ENCODE peak calls at places on chromosomes 3 and 15, in nine cellular contexts. F is neural progenitor cell; Y is small intestine; G is CD8-positive, alpha-beta memory T cell; Z is body of pancreas; T is IMR-90; P is OCI-LY7; A is ovary; R is sigmoid colon. N is an unnamed sample. For H3K36me3 and H3K4me1, the result is how much of the 10 kb centered on the place peaks cover.

GRCh38 chr3:53794597-53794996 is 51.6 kb downstream of the CHDH start:
- DNase-seq in F (no peak), Y (no peak), G (no peak), Z (no peak), T (peak), P (no peak), A (no peak), R (no peak), N (no peak)

GRCh38 chr15:52080031-52080430 is 32.5 kb downstream of the BCL2L10 start:
- DNase-seq in F (no peak), Y (no peak), G (no peak), Z (no peak), T (no peak), P (no peak), A (no peak), R (no peak), N (no peak)

GRCh38 chr3:67640023-67640660 is 14.3 kb downstream of the SUCLG2 start:
- DNase-seq in F (no peak), Y (no peak), G (no peak), Z (no peak), T (peak), P (no peak), A (no peak), R (no peak), N (no peak)

GRCh38 chr3:150059729-150060128 is 89.0 kb upstream of the PFN2 start:
- DNase-seq in F (no peak), Y (no peak), G (no peak), Z (no peak), T (no peak), P (no peak), A (no peak), R (no peak), N (no peak)

GRCh38 chr3:127170794-127171193 is 22.1 kb upstream of the PRR23E start:
- DNase-seq in F (peak), Y (no peak), G (no peak), Z (no peak), T (peak), P (no peak), A (no peak), R (no peak), N (no peak)

GRCh38 chr15:37220949-37221670 is 120.8 kb upstream of the MEIS2 start:
- DNase-seq in F (no peak), Y (no peak), G (no peak), Z (no peak), T (no peak), P (no peak), A (no peak), R (no peak), N (no peak)

GRCh38 chr3:12316721-12317351 is 28.0 kb downstream of the PPARG start:
- DNase-seq in F (no peak), Y (peak), G (no peak), Z (no peak), T (no peak), P (no peak), A (no peak), R (no peak), N (no peak)

GRCh38 chr3:12049675-12050074 is 45.5 kb downstream of the SYN2 start:
- DNase-seq in F (peak), Y (no peak), G (no peak), Z (no peak), T (peak), P (no peak), A (no peak), R (no peak), N (no peak)

GRCh38 chr3:112818289-112818688 is 28.4 kb downstream of the CD200R1L start:
- DNase-seq in F (no peak), Y (no peak), G (no peak), Z (no peak), T (peak), P (no peak), A (no peak), R (no peak), N (no peak)

GRCh38 chr3:198093082-198093679 is 133.2 kb downstream of the LMLN start:
- DNase-seq in F (no peak), Y (no peak), G (no peak), Z (no peak), T (no peak), P (no peak), A (no peak), R (no peak), N (no peak)

GRCh38 chr3:24640330-24640877 is 145.8 kb upstream of the THRB start:
- DNase-seq in F (peak), Y (peak), G (no peak), Z (peak), T (no peak), P (no peak), A (no peak), R (no peak), N (no peak)

GRCh38 chr15:66845266-66845785 is 143.3 kb downstream of the SMAD6 start:
- DNase-seq in F (no peak), Y (no peak), G (no peak), Z (no peak), T (no peak), P (no peak), A (no peak), R (peak), N (no peak)

GRCh38 chr3:176513604-176514003 is 683.7 kb downstream of the TBL1XR1 start:
- DNase-seq in F (peak), Y (no peak), G (no peak), Z (no peak), T (no peak), P (peak), A (no peak), R (no peak), N (no peak)

GRCh38 chr3:71109241-71109976 is 474.1 kb downstream of the FOXP1 start:
- DNase-seq in F (no peak), Y (no peak), G (no peak), Z (no peak), T (peak), P (no peak), A (no peak), R (no peak), N (no peak)

GRCh38 chr3:146156060-146156459 is 4.9 kb downstream of the PLOD2 start:
- DNase-seq in F (no peak), Y (no peak), G (no peak), Z (no peak), T (no peak), P (no peak), A (peak), R (no peak), N (no peak)

GRCh38 chr15:26729581-26729980 is 43.3 kb downstream of the GABRB3 start:
- DNase-seq in F (no peak), Y (no peak), G (no peak), Z (no peak), T (no peak), P (no peak), A (no peak), R (no peak), N (no peak)

GRCh38 chr3:43872301-43872700 is 181.6 kb downstream of the ABHD5 start:
- DNase-seq in F (no peak), Y (no peak), G (no peak), Z (no peak), T (peak), P (no peak), A (no peak), R (no peak), N (no peak)

GRCh38 chr3:127822836-127823589 is 698 bp upstream of the MGLL start:
- DNase-seq in F (peak), Y (peak), G (no peak), Z (peak), T (peak), P (no peak), A (peak), R (peak), N (peak)

GRCh38 chr3:159904455-159904854 is 84.2 kb upstream of the IL12A start:
- DNase-seq in F (no peak), Y (no peak), G (no peak), Z (no peak), T (no peak), P (no peak), A (no peak), R (no peak), N (no peak)

GRCh38 chr15:94266000-94266399 is 34.6 kb downstream of the MCTP2 start:
- DNase-seq in F (no peak), Y (no peak), G (no peak), Z (no peak), T (peak), P (no peak), A (no peak), R (no peak), N (no peak)

DNA sequence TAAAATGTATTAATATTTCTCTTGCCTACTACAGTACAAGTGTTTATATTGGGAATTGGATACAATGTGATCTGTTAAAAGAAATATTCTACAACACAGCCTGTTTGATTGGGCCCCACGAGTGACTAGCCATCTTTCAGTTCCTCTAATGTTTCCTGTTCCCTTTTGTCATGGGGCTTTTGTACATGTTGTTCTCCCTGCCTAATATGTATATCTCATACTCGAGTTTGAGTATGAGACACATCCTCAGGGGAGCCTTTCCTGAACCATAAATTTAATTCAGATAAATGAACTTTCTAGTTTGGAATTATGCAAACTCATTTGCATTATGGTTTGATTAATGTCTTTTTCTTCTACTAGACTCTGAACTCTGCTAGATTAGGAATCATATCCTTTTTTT is 65.5 kb downstream of the MEF2A start:
- DNase-seq in F (no peak), Y (peak), G (no peak), Z (no peak), T (no peak), P (peak), A (no peak), R (no peak), N (no peak)
- H3K36me3 ChIP-seq in F (under half), Y (under half), G (under half), Z (under half), T (under half), P (under half), A (under half), R (under half), N (under half)

DNA sequence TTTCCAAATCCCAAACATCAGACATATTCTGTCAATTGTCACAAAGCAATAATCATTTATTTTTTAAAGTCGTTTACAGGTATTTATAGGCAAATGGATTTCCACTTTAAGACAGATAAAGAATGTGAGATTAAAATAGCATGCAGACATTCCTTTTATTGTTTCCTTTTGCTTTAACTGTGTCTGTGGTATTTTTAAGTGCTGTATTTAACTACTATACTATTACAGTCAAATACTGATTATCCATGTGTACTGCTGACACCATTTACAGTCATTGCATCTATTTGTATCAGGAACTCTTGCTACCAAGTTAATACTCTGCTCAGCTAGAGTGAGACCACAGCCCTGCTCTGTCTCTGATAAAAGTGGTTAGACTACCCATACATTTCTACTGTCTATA is 12.8 kb upstream of the CEP152 start:
- DNase-seq in F (no peak), Y (no peak), G (no peak), Z (no peak), T (no peak), P (no peak), A (no peak), R (no peak), N (no peak)
- H3K4me3 ChIP-seq in F (no peak), Y (no peak), G (no peak), Z (no peak), T (no peak), P (no peak), A (no peak), R (no peak), N (no peak)

GRCh38 chr3:20049275-20049674 is 9.0 kb downstream of the KAT2B start:
- DNase-seq in F (no peak), Y (no peak), G (no peak), Z (no peak), T (no peak), P (peak), A (no peak), R (no peak), N (no peak)
- H3K4me1 ChIP-seq in F (under half), Y (under half), G (under half), Z (under half), T (under half), P (half or more), A (under half), R (under half), N (under half)

DNA sequence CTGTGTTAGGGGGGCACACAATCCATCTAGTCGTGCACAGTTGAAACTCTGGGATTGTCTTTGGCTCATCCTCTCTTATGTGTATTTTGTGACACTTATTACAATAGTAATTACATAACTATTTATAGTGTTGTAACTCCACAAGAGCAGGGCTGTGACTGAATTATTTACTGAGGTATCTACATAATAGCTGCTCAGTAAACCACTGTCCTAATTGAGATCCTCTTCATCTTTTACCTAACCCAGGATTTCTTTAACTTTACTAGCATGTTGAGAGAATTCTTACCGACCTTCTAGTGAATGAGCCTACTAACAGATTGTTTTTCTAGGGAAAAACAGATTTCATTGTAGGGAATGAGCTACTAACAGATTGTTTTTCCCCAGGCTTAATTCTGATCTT is 11.1 kb downstream of the KLHL18 start:
- DNase-seq in F (no peak), Y (no peak), G (no peak), Z (no peak), T (no peak), P (no peak), A (no peak), R (no peak), N (no peak)
- H3K36me3 ChIP-seq in F (under half), Y (under half), G (under half), Z (under half), T (under half), P (half or more), A (under half), R (under half), N (under half)

GRCh38 chr3:51706788-51707731 is at the start of gene GRM2:
- DNase-seq in F (peak), Y (peak), G (no peak), Z (peak), T (peak), P (no peak), A (peak), R (peak), N (peak)
- H3K4me3 ChIP-seq in F (peak), Y (no peak), G (no peak), Z (no peak), T (peak), P (no peak), A (peak), R (no peak), N (peak)

GRCh38 chr3:64028754-64029153 is 5.5 kb upstream of the PSMD6 start:
- DNase-seq in F (no peak), Y (no peak), G (no peak), Z (no peak), T (no peak), P (no peak), A (no peak), R (no peak), N (no peak)

GRCh38 chr3:64030741-64031140 is 7.4 kb upstream of the PSMD6 start:
- DNase-seq in F (peak), Y (peak), G (peak), Z (peak), T (peak), P (peak), A (peak), R (peak), N (peak)

GRCh38 chr3:64029287-64029686 is 6.0 kb upstream of the PSMD6 start:
- DNase-seq in F (no peak), Y (no peak), G (no peak), Z (no peak), T (no peak), P (no peak), A (no peak), R (no peak), N (no peak)

GRCh38 chr3:64033033-64033432 is 9.7 kb upstream of the PSMD6 start:
- DNase-seq in F (no peak), Y (no peak), G (no peak), Z (no peak), T (no peak), P (no peak), A (no peak), R (no peak), N (no peak)

DNA sequence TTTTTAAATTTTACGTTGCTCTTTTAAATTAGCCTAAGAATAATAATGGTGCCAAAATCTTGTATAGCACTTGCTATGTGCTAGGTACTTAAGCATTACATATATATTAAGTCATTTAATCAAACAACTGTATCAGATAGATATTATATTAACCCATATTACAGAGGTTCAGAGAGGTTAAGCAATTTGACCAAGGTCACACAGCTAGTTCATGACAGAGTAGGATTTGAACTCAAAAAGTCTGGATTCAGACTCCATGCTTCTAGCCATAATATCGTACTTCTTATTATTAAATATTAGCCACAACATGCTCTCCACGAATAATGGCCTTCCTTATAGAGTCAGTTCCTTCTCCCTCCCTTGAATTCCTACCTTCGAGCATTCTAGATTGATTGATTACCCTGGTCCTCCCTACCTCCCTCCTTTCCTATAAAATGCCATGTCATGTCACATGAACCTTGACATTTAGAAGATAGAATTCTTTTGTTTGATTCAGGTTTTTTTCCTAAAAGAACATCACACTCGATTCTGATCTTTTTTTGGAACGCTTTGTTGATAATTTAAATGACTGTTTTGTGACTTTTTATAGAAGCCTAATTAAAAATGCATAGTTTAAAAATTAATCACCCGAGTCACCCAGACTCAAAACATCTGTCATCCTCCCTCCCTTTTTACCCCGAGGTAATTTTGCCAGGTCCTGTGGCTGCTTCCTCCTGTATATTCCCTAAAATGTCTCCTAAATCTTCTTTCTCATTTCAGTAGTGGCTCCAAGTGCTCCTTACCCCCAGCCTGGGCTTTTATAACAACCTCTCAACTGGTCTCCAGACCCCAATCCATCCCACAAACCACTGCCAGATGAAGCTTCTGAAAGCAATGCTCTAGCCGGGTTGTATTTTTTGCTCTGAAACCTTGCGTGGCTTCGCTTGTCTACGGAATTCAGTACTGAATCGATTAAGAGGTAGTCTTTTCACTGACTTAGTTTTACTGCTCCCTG is 8.5 kb upstream of the PSMD6 start:
- DNase-seq in F (no peak), Y (no peak), G (no peak), Z (no peak), T (no peak), P (no peak), A (no peak), R (no peak), N (no peak)
- H3K4me1 ChIP-seq in F (under half), Y (under half), G (under half), Z (under half), T (under half), P (under half), A (under half), R (under half), N (under half)

GRCh38 chr3:100360757-100361496 is 26.4 kb downstream of the NIT2 start:
- DNase-seq in F (no peak), Y (no peak), G (no peak), Z (no peak), T (no peak), P (no peak), A (no peak), R (no peak), N (no peak)

GRCh38 chr3:100359030-100359429 is 24.5 kb downstream of the NIT2 start:
- DNase-seq in F (no peak), Y (no peak), G (no peak), Z (no peak), T (no peak), P (no peak), A (no peak), R (no peak), N (no peak)

GRCh38 chr3:100354850-100355249 is 20.3 kb downstream of the NIT2 start:
- DNase-seq in F (no peak), Y (no peak), G (no peak), Z (peak), T (peak), P (no peak), A (no peak), R (no peak), N (no peak)

GRCh38 chr3:100361897-100362296 is 27.3 kb downstream of the NIT2 start:
- DNase-seq in F (no peak), Y (no peak), G (no peak), Z (no peak), T (no peak), P (no peak), A (no peak), R (no peak), N (no peak)

DNA sequence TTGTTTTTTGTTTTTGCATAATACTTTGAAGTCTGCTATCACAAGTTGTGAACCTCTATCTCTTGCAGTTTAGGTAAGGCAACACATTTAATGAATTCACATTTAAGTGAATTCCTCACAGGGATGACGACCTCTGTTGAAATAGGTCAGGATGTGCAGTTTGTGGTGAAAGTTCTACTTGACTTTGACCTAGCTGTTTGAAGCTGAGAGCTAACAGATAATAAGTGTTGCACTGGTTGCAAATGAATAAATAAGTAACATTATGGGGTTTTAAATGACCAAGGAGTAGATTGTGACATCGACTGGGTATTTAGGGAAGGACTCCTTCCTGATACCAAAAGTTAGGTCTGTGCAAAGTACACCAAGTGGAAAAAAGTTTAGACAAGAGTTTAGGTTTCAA is 23.9 kb downstream of the NIT2 start:
- DNase-seq in F (no peak), Y (no peak), G (no peak), Z (no peak), T (no peak), P (no peak), A (no peak), R (no peak), N (no peak)
- H3K36me3 ChIP-seq in F (under half), Y (under half), G (under half), Z (under half), T (under half), P (half or more), A (under half), R (under half), N (half or more)

GRCh38 chr3:31230425-31230824 is 302.3 kb upstream of the STT3B start:
- DNase-seq in F (no peak), Y (no peak), G (no peak), Z (no peak), T (no peak), P (no peak), A (no peak), R (no peak), N (no peak)
- H3K4me3 ChIP-seq in F (no peak), Y (no peak), G (no peak), Z (no peak), T (no peak), P (no peak), A (no peak), R (no peak), N (no peak)

GRCh38 chr15:98868564-98868963 is 139.0 kb downstream of the PGPEP1L start:
- DNase-seq in F (no peak), Y (no peak), G (no peak), Z (no peak), T (no peak), P (no peak), A (no peak), R (no peak), N (no peak)
- H3K4me1 ChIP-seq in F (under half), Y (under half), G (under half), Z (under half), T (under half), P (under half), A (under half), R (half or more), N (under half)

GRCh38 chr3:58308728-58309127 is 2.4 kb downstream of the HTD2 start:
- DNase-seq in F (no peak), Y (no peak), G (no peak), Z (peak), T (peak), P (no peak), A (no peak), R (peak), N (no peak)
- H3K36me3 ChIP-seq in F (under half), Y (under half), G (under half), Z (under half), T (under half), P (half or more), A (under half), R (under half), N (under half)